ENCODE peak calls at places on chromosomes 2 and 18, in eight cellular contexts. L is stimulated activated CD4-positive, alpha-beta T cell treated with anti-CD3 and anti-CD28 coated beads, Interleukin-2, amount 100 ng/mL, for 48 hours; B is SW 1271; C is activated CD4-positive, alpha-beta T cell treated with anti-CD3 and anti-CD28 coated beads, Interleukin-2, amount 50 U/mL, for 1 hour; N is AG09309; Q is stomach; U is T-cell; M is GOT3. J is an unnamed sample.

GRCh38 chr2:12289105-12289802 is 427.5 kb upstream of the TRIB2 start:
- DNase-seq in L (no peak), N (no peak), U (no peak), M (no peak), Q (no peak), B (no peak), C (no peak), J (no peak)

GRCh38 chr2:74849228-74849892 is 15.4 kb downstream of the HK2 start:
- DNase-seq in Q (peak; percentile 75), C (peak; percentile 30), B (no peak), N (no peak), M (no peak), U (peak; percentile 37), L (no peak), J (no peak)

GRCh38 chr18:72114801-72115594 is 429.1 kb downstream of the CBLN2 start:
- DNase-seq in L (no peak), B (no peak), Q (no peak), N (no peak), C (no peak), U (no peak), M (no peak), J (no peak)

GRCh38 chr18:59323931-59324622 is 5.6 kb upstream of the CPLX4 start:
- DNase-seq in U (no peak), Q (no peak), C (no peak), B (no peak), M (no peak), L (no peak), N (peak; percentile 14), J (no peak)

GRCh38 chr2:176072951-176073904 is 10.5 kb downstream of the EVX2 start:
- DNase-seq in B (no peak), M (no peak), N (no peak), U (no peak), C (no peak), Q (no peak), L (no peak), J (no peak)

GRCh38 chr2:38154395-38154794 is 78.4 kb upstream of the CYP1B1 start:
- DNase-seq in C (no peak), M (no peak), B (no peak), U (no peak), N (no peak), Q (no peak), L (no peak), J (no peak)

GRCh38 chr2:23756593-23757292 is 170.2 kb downstream of the ATAD2B start:
- DNase-seq in L (no peak), C (no peak), M (no peak), N (no peak), U (no peak), Q (no peak), B (no peak), J (no peak)

GRCh38 chr18:9612215-9612830 is 2.0 kb downstream of the PPP4R1 start:
- DNase-seq in L (peak; percentile 4), U (peak; percentile 4), M (no peak), B (peak; percentile 73), C (peak; percentile 23), Q (peak; percentile 44), N (no peak), J (no peak)

GRCh38 chr2:199329466-199329865 is 128.3 kb downstream of the SATB2 start:
- DNase-seq in L (no peak), N (no peak), C (no peak), U (no peak), Q (no peak), B (no peak), M (no peak), J (no peak)

GRCh38 chr2:126890962-126891450 is 7.7 kb upstream of the TEX51 start:
- DNase-seq in N (no peak), Q (peak; percentile 16), B (no peak), L (no peak), M (no peak), U (no peak), C (no peak), J (no peak)

GRCh38 chr18:66005831-66006588 is 255.2 kb downstream of the CDH7 start:
- DNase-seq in Q (no peak), N (no peak), M (no peak), L (no peak), B (no peak), U (no peak), C (no peak), J (no peak)

GRCh38 chr2:150023044-150023443 is 435.5 kb upstream of the MMADHC start:
- DNase-seq in M (no peak), N (no peak), Q (no peak), C (no peak), L (no peak), U (no peak), B (no peak), J (no peak)

GRCh38 chr18:58599106-58599505 is 29.8 kb downstream of the ALPK2 start:
- DNase-seq in N (no peak), B (no peak), Q (no peak), L (no peak), M (no peak), U (no peak), C (no peak), J (no peak)

GRCh38 chr2:239040152-239040761 is 192.4 kb downstream of the TWIST2 start:
- DNase-seq in N (no peak), U (no peak), B (no peak), Q (no peak), M (no peak), L (no peak), C (no peak), J (no peak)

GRCh38 chr2:139916822-139917221 is 1136.6 kb upstream of the NXPH2 start:
- DNase-seq in M (no peak), B (no peak), C (no peak), Q (no peak), N (no peak), U (no peak), L (no peak), J (no peak)

GRCh38 chr2:46909771-46910419 is 5.7 kb downstream of the MCFD2 start:
- DNase-seq in M (no peak), Q (peak; percentile 33), C (no peak), B (peak; percentile 82), U (no peak), L (peak; percentile 16), N (no peak), J (no peak)

GRCh38 chr2:205270689-205271088 is 411.6 kb upstream of the NRP2 start:
- DNase-seq in Q (no peak), C (no peak), B (no peak), M (no peak), N (no peak), U (no peak), L (no peak), J (no peak)

GRCh38 chr2:109728809-109729208 is 65.3 kb upstream of the RGPD5 start:
- DNase-seq in U (no peak), B (no peak), Q (no peak), C (no peak), M (no peak), L (no peak), N (no peak), J (no peak)

GRCh38 chr2:185942855-185943254 is 204.3 kb downstream of the FSIP2 start:
- DNase-seq in L (no peak), Q (no peak), C (no peak), M (no peak), U (no peak), N (no peak), B (no peak), J (no peak)

GRCh38 chr18:32714571-32715148 is 58.2 kb downstream of the KLHL14 start:
- DNase-seq in M (no peak), Q (peak; percentile 36), L (peak; percentile 9), C (no peak), U (peak; percentile 1), N (peak; percentile 8), B (peak; percentile 67), J (no peak)

GRCh38 chr2:133266926-133267590 is 301.2 kb downstream of the NCKAP5 start:
- DNase-seq in M (no peak), B (no peak), Q (no peak), U (no peak), N (no peak), L (no peak), C (no peak), J (no peak)

GRCh38 chr2:165348441-165348840 is 109.2 kb downstream of the SCN2A start:
- DNase-seq in L (no peak), M (no peak), C (no peak), Q (no peak), B (no peak), U (no peak), N (no peak), J (no peak)

GRCh38 chr18:13185675-13186198 is 32.8 kb upstream of the LDLRAD4 start:
- DNase-seq in Q (no peak), B (no peak), M (no peak), N (no peak), C (no peak), L (no peak), U (no peak), J (no peak)